ENCODE peak calls at places on chromosome 20, in nine cellular contexts. V is cardiac fibroblast, C is fibroblast of the aortic adventitia, Q is heart left ventricle, T is mammary epithelial cell, A is skeletal muscle cell, P is foreskin fibroblast, G is adipocyte, K is tibial nerve. O is an unnamed sample.

GRCh38 chr20:51387125-51387865 is 155.2 kb downstream of the NFATC2 start:
- DNase-seq in V (no peak), C (no peak), Q (no peak), T (no peak), A (no peak), P (no peak), G (no peak), K (no peak), O (no peak)

GRCh38 chr20:62887147-62887859 is 25.7 kb upstream of the TCFL5 start:
- DNase-seq in V (peak; percentile 91), C (peak; percentile 66), Q (no peak), T (peak; percentile 75), A (peak; percentile 84), P (peak; percentile 89), G (peak; percentile 54), K (peak; percentile 32), O (no peak)

GRCh38 chr20:13333036-13333435 is 112.0 kb downstream of the ISM1 start:
- DNase-seq in V (no peak), C (no peak), Q (no peak), T (no peak), A (no peak), P (no peak), G (no peak), K (no peak), O (no peak)

GRCh38 chr20:51481311-51481997 is 61.1 kb downstream of the NFATC2 start:
- DNase-seq in V (no peak), C (no peak), Q (no peak), T (no peak), A (no peak), P (no peak), G (no peak), K (no peak), O (no peak)

GRCh38 chr20:16265334-16265733 is 307.9 kb downstream of the KIF16B start:
- DNase-seq in V (no peak), C (no peak), Q (no peak), T (no peak), A (no peak), P (no peak), G (no peak), K (no peak), O (no peak)

GRCh38 chr20:58850693-58851174 is at the start of gene GNAS-AS1:
- DNase-seq in V (peak; percentile 94), C (peak; percentile 88), Q (peak; percentile 90), T (peak; percentile 63), A (peak; percentile 78), P (peak; percentile 89), G (peak; percentile 88), K (peak; percentile 64), O (peak; percentile 80)

GRCh38 chr20:8331740-8332412 is 199.8 kb downstream of the PLCB1 start:
- DNase-seq in V (peak; percentile 84), C (peak; percentile 53), Q (no peak), T (no peak), A (peak; percentile 75), P (peak; percentile 83), G (peak; percentile 48), K (peak; percentile 10), O (no peak)

GRCh38 chr20:50475879-50476292 is 34.3 kb upstream of the PTPN1 start:
- DNase-seq in V (peak; percentile 74), C (peak; percentile 57), Q (no peak), T (no peak), A (no peak), P (peak; percentile 68), G (no peak), K (no peak), O (no peak)

GRCh38 chr20:60144428-60144827 is 186.2 kb downstream of the CDH26 start:
- DNase-seq in V (no peak), C (no peak), Q (no peak), T (no peak), A (no peak), P (no peak), G (no peak), K (no peak), O (no peak)

GRCh38 chr20:51800132-51800721 is 2.1 kb downstream of the SALL4 start:
- DNase-seq in V (peak; percentile 33), C (peak; percentile 23), Q (peak; percentile 75), T (peak; percentile 8), A (no peak), P (no peak), G (peak; percentile 80), K (peak; percentile 16), O (peak; percentile 57)

DNA sequence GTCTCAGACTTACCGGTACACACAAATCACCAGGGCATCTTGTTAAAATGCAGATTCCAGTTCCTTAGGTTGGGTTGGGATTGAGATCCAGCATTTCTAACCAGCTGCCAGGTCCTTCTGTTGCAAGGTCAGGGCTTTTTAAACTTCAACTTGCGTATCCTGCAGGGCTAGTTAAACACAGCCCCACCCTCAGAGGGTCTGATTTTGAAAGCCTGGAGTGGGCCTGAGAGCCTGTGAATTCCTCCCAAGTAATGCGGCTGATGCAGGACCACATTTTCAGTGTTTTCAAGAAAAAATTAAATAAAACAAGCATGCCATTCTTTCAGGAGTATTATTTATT is 65.3 kb downstream of the MKKS start:
- DNase-seq in V (no peak), C (no peak), Q (no peak), T (no peak), A (no peak), P (no peak), G (no peak), K (no peak), O (no peak)
- H3K4me3 ChIP-seq in V (no peak overlapping the region), C (no peak overlapping the region), Q (no peak overlapping the region), T (no peak overlapping the region), A (no peak overlapping the region), P (no peak overlapping the region), G (no peak overlapping the region), K (no peak overlapping the region), O (no peak overlapping the region)

GRCh38 chr20:1255675-1256074 is 10.4 kb upstream of the SNPH start:
- DNase-seq in V (no peak), C (no peak), Q (no peak), T (no peak), A (no peak), P (no peak), G (no peak), K (no peak), O (no peak)
- H3K4me3 ChIP-seq in V (no peak overlapping the region), C (no peak overlapping the region), Q (no peak overlapping the region), T (no peak overlapping the region), A (no peak overlapping the region), P (no peak overlapping the region), G (no peak overlapping the region), K (no peak overlapping the region), O (no peak overlapping the region)

GRCh38 chr20:48025661-48026060 is 240.4 kb upstream of the SULF2 start:
- DNase-seq in V (peak; percentile 55), C (peak; percentile 41), Q (no peak), T (peak; percentile 70), A (no peak), P (peak; percentile 16), G (peak; percentile 64), K (no peak), O (no peak)
- H3K4me3 ChIP-seq in V (no peak overlapping the region), C (no peak overlapping the region), Q (no peak overlapping the region), T (no peak overlapping the region), A (no peak overlapping the region), P (no peak overlapping the region), G (peak overlapping the region; percentile 64), K (no peak overlapping the region), O (no peak overlapping the region)

DNA sequence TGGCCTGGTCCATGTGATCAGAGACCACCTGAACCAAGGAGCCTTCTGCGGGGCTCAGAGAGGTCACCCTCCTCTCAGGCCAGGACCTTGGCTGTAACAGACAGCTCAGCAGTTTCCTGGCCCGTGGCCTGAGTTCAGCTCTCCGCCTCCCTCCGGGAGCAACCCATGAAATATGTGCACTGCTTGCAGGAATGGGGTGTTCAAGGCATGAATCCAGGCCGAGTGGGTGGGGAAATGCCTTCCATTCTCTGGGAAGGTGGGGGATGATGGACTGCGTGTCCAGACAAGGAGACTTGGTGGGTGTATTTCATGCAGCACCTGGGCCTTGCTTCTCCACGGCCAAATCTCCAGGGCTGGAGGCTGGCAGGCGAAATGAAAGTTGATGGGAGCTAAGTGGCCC is 46.0 kb downstream of the SIRPA start:
- DNase-seq in V (peak; percentile 64), C (peak; percentile 48), Q (no peak), T (peak; percentile 94), A (no peak), P (no peak), G (no peak), K (no peak), O (peak; percentile 48)
- H3K4me3 ChIP-seq in V (no peak overlapping the region), C (no peak overlapping the region), Q (no peak overlapping the region), T (no peak overlapping the region), A (no peak overlapping the region), P (no peak overlapping the region), G (peak overlapping the region; percentile 49), K (no peak overlapping the region), O (no peak overlapping the region)

O was measured in lung.